ENCODE peak calls at places on chromosome 16, in ten cellular contexts. C is tibial nerve, Q is lower leg skin, I is K562, U is body of pancreas, B is breast epithelium, J is HCT116, K is uterus, X is prostate gland, A is stomach. P is an unnamed sample.

GRCh38 chr16:46743232-46743719 is 4.9 kb downstream of the MYLK3 start:
- DNase-seq in C (peak; percentile 28), Q (peak; percentile 70), I (peak; percentile 83), U (no peak), B (no peak), J (no peak), K (no peak), X (no peak), A (no peak), P (no peak)

GRCh38 chr16:85969159-85969558 is 70.2 kb downstream of the IRF8 start:
- DNase-seq in C (no peak), Q (no peak), I (no peak), U (no peak), B (no peak), J (no peak), K (no peak), X (no peak), A (no peak), P (no peak)

GRCh38 chr16:17901309-17901708 is 430.5 kb upstream of the XYLT1 start:
- DNase-seq in C (no peak), Q (no peak), I (no peak), U (no peak), B (no peak), J (no peak), K (no peak), X (no peak), A (no peak), P (no peak)

GRCh38 chr16:30473231-30474061 is 904 bp downstream of the ITGAL start:
- DNase-seq in C (no peak), Q (no peak), I (no peak), U (no peak), B (no peak), J (no peak), K (no peak), X (no peak), A (no peak), P (no peak)

GRCh38 chr16:85447657-85448313 is 165.3 kb upstream of the GSE1 start:
- DNase-seq in C (no peak), Q (no peak), I (no peak), U (no peak), B (no peak), J (no peak), K (no peak), X (no peak), A (no peak), P (no peak)

GRCh38 chr16:81198635-81199034 is 39.9 kb upstream of the BCO1 start:
- DNase-seq in C (no peak), Q (no peak), I (peak; percentile 42), U (no peak), B (no peak), J (no peak), K (no peak), X (no peak), A (no peak), P (no peak)

GRCh38 chr16:8958344-8958808 is 5.3 kb downstream of the USP7 start:
- DNase-seq in C (no peak), Q (no peak), I (peak; percentile 47), U (no peak), B (no peak), J (no peak), K (no peak), X (no peak), A (no peak), P (peak; percentile 63)

GRCh38 chr16:88389621-88390160 is 6.9 kb downstream of the ZNF469 start:
- DNase-seq in C (no peak), Q (no peak), I (no peak), U (no peak), B (no peak), J (no peak), K (no peak), X (no peak), A (no peak), P (no peak)

DNA sequence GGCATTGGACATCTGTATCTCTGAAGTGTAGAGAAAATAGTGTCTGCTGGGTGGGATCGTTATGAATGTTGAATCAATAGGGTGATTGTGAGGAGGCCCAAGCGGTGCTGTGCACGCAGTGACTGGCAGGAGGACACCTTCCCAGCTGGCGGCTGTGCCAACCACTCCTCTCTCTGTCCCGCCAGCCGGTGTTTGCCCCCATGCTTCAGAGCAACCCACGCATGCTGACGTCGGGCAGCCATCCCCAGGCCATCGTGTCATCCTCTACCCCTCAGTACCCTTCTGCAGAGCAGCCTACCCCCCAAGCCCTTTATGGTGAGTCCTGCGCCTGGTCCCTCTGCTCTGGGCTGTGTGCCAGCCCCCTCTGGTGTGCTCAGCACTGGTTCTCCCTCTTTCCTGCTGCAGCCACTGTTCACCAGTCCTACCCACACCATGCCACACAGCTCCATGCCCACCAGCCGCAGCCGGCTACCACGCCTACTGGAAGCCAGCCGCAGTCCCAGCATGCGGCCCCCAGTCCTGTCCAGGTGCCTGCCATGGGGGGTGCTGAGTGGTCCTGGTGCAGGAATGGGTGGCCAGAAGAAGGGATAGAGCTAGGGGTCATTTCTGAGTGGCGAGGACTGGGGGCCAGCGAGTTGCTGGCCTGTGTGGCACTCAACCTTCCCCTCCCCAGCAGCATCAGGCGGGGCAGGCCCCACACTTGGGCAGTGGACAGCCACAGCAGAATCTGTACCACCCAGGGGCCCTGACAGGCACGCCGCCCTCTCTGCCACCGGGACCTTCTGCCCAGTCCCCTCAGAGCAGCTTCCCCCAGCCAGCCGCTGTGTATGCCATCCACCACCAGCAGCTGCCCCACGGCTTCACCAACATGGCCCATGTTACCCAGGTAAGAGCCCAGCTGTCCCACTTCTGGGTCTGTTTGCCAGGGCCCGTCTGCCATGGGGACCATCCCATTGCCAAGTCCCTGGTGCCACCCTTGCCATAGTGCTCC is 11.0 kb downstream of the TUFM start:
- DNase-seq in C (no peak), Q (no peak), I (no peak), U (no peak), B (no peak), J (no peak), K (no peak), X (no peak), A (no peak), P (no peak)
- TF ChIP-seq POLR2A in C (no peak), Q (no peak), I (peak; percentile 56), U (no peak), B (no peak), J (no peak), K (no peak), X (no peak), A (no peak), P (no peak)

GRCh38 chr16:56625943-56626654 is 518 bp downstream of the MT1E start:
- DNase-seq in C (peak; percentile 40), Q (peak; percentile 91), I (no peak), U (peak; percentile 84), B (no peak), J (no peak), K (peak; percentile 72), X (no peak), A (no peak), P (no peak)

GRCh38 chr16:56626685-56627084 is 1.1 kb downstream of the MT1E start:
- DNase-seq in C (no peak), Q (no peak), I (no peak), U (no peak), B (no peak), J (no peak), K (no peak), X (no peak), A (no peak), P (no peak)

GRCh38 chr16:56628486-56629035 is 3.0 kb downstream of the MT1E start:
- DNase-seq in C (no peak), Q (no peak), I (no peak), U (peak; percentile 37), B (no peak), J (no peak), K (no peak), X (no peak), A (no peak), P (no peak)

GRCh38 chr16:56623637-56624036 is 1.9 kb upstream of the MT1E start:
- DNase-seq in C (no peak), Q (no peak), I (no peak), U (no peak), B (no peak), J (no peak), K (no peak), X (no peak), A (no peak), P (no peak)

GRCh38 chr16:56625140-56625942 is at the start of gene MT1E:
- DNase-seq in C (peak; percentile 42), Q (peak; percentile 96), I (no peak), U (peak; percentile 91), B (peak; percentile 84), J (peak; percentile 77), K (peak; percentile 75), X (peak; percentile 50), A (peak; percentile 93), P (peak; percentile 67)
- TF ChIP-seq POLR2A in C (peak; percentile 90), Q (peak; percentile 42), I (no peak), U (peak; percentile 92), B (peak; percentile 80), J (peak; percentile 98), K (peak; percentile 35), X (peak; percentile 39), A (no peak), P (peak; percentile 91)

GRCh38 chr16:11128211-11129123 is 127.5 kb downstream of the SOCS1 start:
- DNase-seq in C (no peak), Q (no peak), I (peak; percentile 85), U (peak; percentile 35), B (no peak), J (no peak), K (peak; percentile 72), X (no peak), A (peak; percentile 70), P (no peak)

GRCh38 chr16:11131706-11132105 is 124.3 kb downstream of the SOCS1 start:
- DNase-seq in C (no peak), Q (no peak), I (no peak), U (no peak), B (no peak), J (no peak), K (no peak), X (no peak), A (no peak), P (no peak)

GRCh38 chr16:11130978-11131665 is 124.9 kb downstream of the SOCS1 start:
- DNase-seq in C (no peak), Q (no peak), I (no peak), U (no peak), B (no peak), J (no peak), K (no peak), X (no peak), A (no peak), P (no peak)

GRCh38 chr16:11127610-11128195 is 128.3 kb downstream of the SOCS1 start:
- DNase-seq in C (no peak), Q (no peak), I (no peak), U (no peak), B (no peak), J (no peak), K (no peak), X (no peak), A (no peak), P (no peak)

GRCh38 chr16:11129378-11129781 is 126.6 kb downstream of the SOCS1 start:
- DNase-seq in C (no peak), Q (no peak), I (peak; percentile 38), U (no peak), B (no peak), J (no peak), K (peak; percentile 52), X (no peak), A (no peak), P (no peak)
- TF ChIP-seq POLR2A in C (no peak), Q (no peak), I (no peak), U (no peak), B (no peak), J (no peak), K (no peak), X (no peak), A (no peak), P (no peak)

DNA sequence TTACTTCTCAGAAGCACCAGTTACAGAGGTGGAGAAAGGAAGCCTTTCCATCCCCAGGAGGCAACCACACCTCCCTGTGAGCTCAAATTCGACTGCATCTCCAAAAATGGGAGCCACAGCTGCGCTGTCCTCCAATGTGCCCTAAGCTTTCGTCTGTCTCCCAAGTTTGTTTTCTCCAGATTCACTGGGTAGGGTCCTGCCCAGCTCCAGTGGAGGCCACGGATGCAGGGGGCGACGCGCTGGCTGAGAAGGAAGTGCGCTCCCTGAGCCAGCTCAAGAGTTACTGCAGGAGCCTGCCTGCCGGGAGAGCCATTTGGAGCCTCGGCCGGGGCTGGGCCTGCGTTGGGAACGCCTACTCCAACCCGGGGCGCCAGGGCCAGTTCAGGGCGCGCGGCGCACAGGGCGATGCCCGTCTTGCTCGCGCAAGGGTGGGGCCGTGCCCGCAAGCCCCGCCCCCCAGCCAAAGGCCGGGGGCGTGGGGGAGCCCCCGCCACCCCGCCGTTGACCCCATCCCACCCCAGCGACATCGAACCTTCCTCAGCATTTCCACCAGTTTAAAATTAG is 19.5 kb downstream of the SIAH1 start:
- DNase-seq in C (peak; percentile 74), Q (peak; percentile 97), I (peak; percentile 93), U (peak; percentile 92), B (peak; percentile 88), J (peak; percentile 77), K (peak; percentile 81), X (peak; percentile 92), A (peak; percentile 94), P (peak; percentile 70)
- TF ChIP-seq POLR2A in C (peak; percentile 95), Q (no peak), I (peak; percentile 80), U (peak; percentile 79), B (peak; percentile 39), J (peak; percentile 55), K (peak; percentile 91), X (peak; percentile 97), A (no peak), P (peak; percentile 66)